ENCODE peak calls at places on chromosomes 5 and 9, in six cellular contexts. Q is cardiac muscle cell, M is breast epithelium, C is tibial nerve, A is left ventricle myocardium inferior, K is transverse colon. L is an unnamed sample.

GRCh38 chr5:73619606-73620334 is 6.2 kb upstream of the ARHGEF28 start:
- DNase-seq in M (no peak), K (no peak), A (no peak), Q (no peak), C (no peak), L (no peak)

GRCh38 chr9:137077010-137077747 is at the start of gene UAP1L1:
- DNase-seq in M (no peak), K (peak; percentile 81), A (peak; percentile 85), Q (peak; percentile 75), C (peak; percentile 77), L (no peak)

GRCh38 chr9:137064027-137064879 is 6.1 kb downstream of the SAPCD2 start:
- DNase-seq in K (peak; percentile 75), Q (peak; percentile 67), C (peak; percentile 54), M (no peak), A (peak; percentile 77), L (no peak)

GRCh38 chr5:148403344-148403743 is 19.6 kb downstream of the FBXO38 start:
- DNase-seq in A (no peak), K (no peak), M (no peak), Q (no peak), C (no peak), L (no peak)

GRCh38 chr5:122909470-122910100 is 64.2 kb downstream of the SNX24 start:
- DNase-seq in A (no peak), K (no peak), M (no peak), Q (peak; percentile 42), C (no peak), L (no peak)

GRCh38 chr5:134464988-134465855 is 53.5 kb upstream of the CDKN2AIPNL start:
- DNase-seq in Q (peak; percentile 23), K (no peak), C (no peak), A (peak; percentile 24), M (no peak), L (no peak)

GRCh38 chr5:124660229-124661093 is 86.0 kb downstream of the ZNF608 start:
- DNase-seq in K (no peak), Q (no peak), C (no peak), A (no peak), M (no peak), L (no peak)

GRCh38 chr9:93116049-93116961 is 17.7 kb downstream of the NINJ1 start:
- DNase-seq in Q (no peak), K (peak; percentile 65), C (peak; percentile 70), A (peak; percentile 72), M (peak; percentile 57), L (no peak)

GRCh38 chr9:36436909-36437308 is 36.8 kb upstream of the RNF38 start:
- DNase-seq in C (no peak), Q (peak; percentile 68), K (no peak), A (peak; percentile 41), M (no peak), L (no peak)

GRCh38 chr5:57445715-57446037 is 36.9 kb downstream of the ACTBL2 start:
- DNase-seq in Q (no peak), K (no peak), C (no peak), M (no peak), A (no peak), L (no peak)

GRCh38 chr5:157987259-157987658 is 128.3 kb upstream of the CLINT1 start:
- DNase-seq in A (no peak), Q (no peak), M (no peak), C (no peak), K (no peak), L (no peak)

GRCh38 chr5:176731506-176732192 is 78.7 kb upstream of the UNC5A start:
- DNase-seq in K (no peak), C (no peak), A (no peak), M (no peak), Q (no peak), L (no peak)

GRCh38 chr9:29176231-29176630 is 1603.0 kb upstream of the C9orf72 start:
- DNase-seq in K (no peak), C (no peak), M (no peak), Q (no peak), A (no peak), L (no peak)

GRCh38 chr9:83538172-83538889 is at the start of gene FRMD3:
- DNase-seq in A (peak; percentile 91), K (peak; percentile 75), M (peak; percentile 67), C (peak; percentile 53), Q (peak; percentile 88), L (no peak)

GRCh38 chr9:32716439-32716838 is 66.9 kb upstream of the TMEM215 start:
- DNase-seq in K (no peak), A (no peak), C (no peak), Q (no peak), M (no peak), L (no peak)

GRCh38 chr5:18465833-18466681 is 831.8 kb downstream of the TAF11L14 start:
- DNase-seq in M (no peak), K (peak; percentile 52), A (no peak), C (peak; percentile 88), Q (peak; percentile 63), L (no peak)
- TF ChIP-seq CTCF in M (peak; percentile 29), K (peak; percentile 62), A (peak; percentile 57), C (peak; percentile 49), Q (peak; percentile 53), L (no peak)

DNA sequence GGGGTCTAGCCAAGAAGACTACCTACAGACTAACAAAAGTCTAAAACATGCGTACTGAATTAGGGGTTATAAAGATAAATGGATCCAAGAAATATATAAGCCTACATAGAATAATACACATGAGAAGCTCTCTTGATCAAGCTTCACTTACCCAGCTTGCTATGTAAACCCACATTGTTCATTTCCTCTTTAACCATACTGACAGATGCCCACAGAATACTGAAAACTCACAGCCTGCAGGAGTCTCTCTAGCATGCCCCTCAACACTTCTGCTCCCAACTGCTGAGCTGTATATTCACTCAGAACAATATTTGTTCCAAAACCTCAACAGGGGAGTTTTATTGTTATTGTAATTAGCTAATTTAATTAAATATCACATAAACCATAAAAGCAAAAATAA is 52.4 kb downstream of the RFX3 start:
- DNase-seq in Q (no peak), K (no peak), C (no peak), M (no peak), A (no peak), L (no peak)
- H3K4me1 ChIP-seq in Q (no peaks in the 10 kb centered on the region), K (no peaks in the 10 kb centered on the region), C (peaks cover 17% of the 10 kb centered on the region), M (no peaks in the 10 kb centered on the region), A (peaks cover 26% of the 10 kb centered on the region), L (peaks cover 5% of the 10 kb centered on the region)

DNA sequence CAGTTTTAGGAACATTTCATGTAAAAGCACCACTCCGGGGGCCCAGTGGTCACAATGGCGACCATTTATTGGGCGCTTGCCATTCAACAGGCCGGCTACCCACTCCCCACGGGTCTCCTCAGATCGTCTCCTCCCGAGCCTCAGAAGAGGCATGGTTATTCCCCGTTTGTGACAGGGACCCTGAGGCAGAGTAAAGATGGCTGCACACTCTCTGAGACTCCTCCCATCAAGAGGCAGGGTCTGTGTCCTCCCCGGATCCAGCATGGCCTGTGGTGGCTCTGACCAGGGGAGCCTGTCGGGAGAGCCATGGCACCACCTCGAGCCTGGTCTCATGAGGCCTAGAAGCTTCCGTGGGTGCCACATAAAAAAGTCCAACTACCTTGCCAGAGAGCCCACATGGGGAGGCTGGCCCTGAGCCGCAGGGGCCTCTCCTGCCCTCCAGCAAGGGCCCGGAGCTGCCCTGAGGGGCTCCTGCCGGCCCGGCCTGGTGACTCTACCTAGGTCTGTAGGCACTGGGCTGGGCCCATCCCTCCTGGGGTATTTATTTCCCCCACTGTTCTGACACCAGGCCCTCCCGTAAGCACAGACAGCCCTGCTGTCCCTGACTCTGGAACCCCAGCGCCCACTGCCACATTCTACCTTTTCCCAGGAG is 90.8 kb downstream of the VAV2 start:
- DNase-seq in C (no peak), Q (no peak), A (no peak), M (no peak), K (no peak), L (no peak)
- H3K4me3 ChIP-seq in C (no peak overlapping the region), Q (no peak overlapping the region), A (no peak overlapping the region), M (no peak overlapping the region), K (no peak overlapping the region), L (no peak overlapping the region)

GRCh38 chr9:86257406-86257805 is 2.1 kb downstream of the C9orf153 start:
- DNase-seq in Q (no peak), C (no peak), A (no peak), M (no peak), K (no peak), L (no peak)

GRCh38 chr9:86252870-86253269 is 6.6 kb downstream of the C9orf153 start:
- DNase-seq in A (no peak), Q (no peak), K (no peak), C (no peak), M (no peak), L (no peak)

GRCh38 chr9:86256653-86257052 is 2.8 kb downstream of the C9orf153 start:
- DNase-seq in M (no peak), A (no peak), Q (no peak), K (no peak), C (no peak), L (no peak)

GRCh38 chr9:86250123-86250522 is 9.3 kb downstream of the C9orf153 start:
- DNase-seq in M (no peak), K (no peak), A (no peak), Q (no peak), C (no peak), L (no peak)

GRCh38 chr9:86253577-86253976 is 5.9 kb downstream of the C9orf153 start:
- DNase-seq in M (no peak), A (no peak), Q (no peak), K (no peak), C (no peak), L (no peak)
- TF ChIP-seq CTCF in M (no peak), A (no peak), Q (no peak), K (no peak), C (no peak), L (no peak)

GRCh38 chr9:20316372-20316771 is 305.9 kb downstream of the MLLT3 start:
- DNase-seq in M (no peak), Q (no peak), C (no peak), K (no peak), A (no peak), L (no peak)
- H3K4me1 ChIP-seq in M (no peaks in the 10 kb centered on the region), Q (peaks cover 23% of the 10 kb centered on the region), C (no peaks in the 10 kb centered on the region), K (no peaks in the 10 kb centered on the region), A (no peaks in the 10 kb centered on the region), L (no peaks in the 10 kb centered on the region)

DNA sequence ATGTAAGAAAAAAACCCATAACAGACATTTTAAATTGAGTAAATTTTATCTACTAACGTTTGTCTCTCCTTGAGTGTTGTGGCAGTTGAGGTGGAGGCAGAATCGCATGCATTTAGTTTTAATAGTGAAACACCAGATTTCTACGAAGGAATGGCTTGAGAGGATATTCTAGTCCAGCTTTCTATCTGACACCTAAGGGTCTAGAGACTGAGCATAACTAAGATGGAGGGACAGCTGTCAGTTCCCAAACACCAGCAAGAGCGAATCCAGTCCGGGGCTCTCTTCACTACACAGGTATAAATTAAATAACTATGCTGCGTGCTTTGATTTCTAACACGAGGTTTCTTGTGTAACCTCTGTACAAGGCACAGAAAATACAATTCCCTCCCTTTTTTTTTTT is 1.4 kb downstream of the NCBP1 start:
- DNase-seq in C (no peak), K (no peak), Q (no peak), A (no peak), M (no peak), L (no peak)
- H3K4me3 ChIP-seq in C (peak overlapping the region; percentile 96), K (peak overlapping the region; percentile 96), Q (no peak overlapping the region), A (peak overlapping the region; percentile 89), M (no peak overlapping the region), L (peak overlapping the region; percentile 97)